ENCODE peak calls at places on chromosomes 2 and 18, in five cellular contexts. O is H1, D is A549, Z is HCT116, A is GM12878. Y is an unnamed sample.

GRCh38 chr2:64987001-64987962 is 1.9 kb upstream of the SLC1A4 start:
- DNase-seq in O (no peak), D (no peak), Z (no peak), A (peak; percentile 68), Y (peak; percentile 57)

GRCh38 chr2:71784734-71785549 is 331.6 kb downstream of the DYSF start:
- DNase-seq in O (no peak), D (peak; percentile 87), Z (peak; percentile 75), A (no peak), Y (peak; percentile 18)

GRCh38 chr2:128599700-128600099 is 281.0 kb upstream of the HS6ST1 start:
- DNase-seq in O (no peak), D (no peak), Z (no peak), A (no peak), Y (no peak)

GRCh38 chr2:44479127-44479887 is 117.6 kb downstream of the CAMKMT start:
- DNase-seq in O (peak; percentile 5), D (peak; percentile 74), Z (peak; percentile 72), A (peak; percentile 61), Y (peak; percentile 87)

GRCh38 chr18:70522183-70522582 is 233.3 kb downstream of the SOCS6 start:
- DNase-seq in O (no peak), D (no peak), Z (no peak), A (no peak), Y (no peak)

GRCh38 chr2:210503622-210504300 is 27.2 kb upstream of the LANCL1 start:
- DNase-seq in O (no peak), D (no peak), Z (no peak), A (no peak), Y (no peak)

GRCh38 chr2:75540994-75541393 is 19.7 kb downstream of the EVA1A start:
- DNase-seq in O (no peak), D (no peak), Z (no peak), A (no peak), Y (no peak)

GRCh38 chr2:171858397-171858958 is 35.6 kb downstream of the SLC25A12 start:
- DNase-seq in O (no peak), D (no peak), Z (no peak), A (no peak), Y (no peak)

GRCh38 chr2:74576830-74577229 is 22.3 kb downstream of the DOK1 start:
- DNase-seq in O (no peak), D (no peak), Z (no peak), A (no peak), Y (peak; percentile 90)

GRCh38 chr2:10784719-10785118 is 27.9 kb downstream of the PDIA6 start:
- DNase-seq in O (no peak), D (no peak), Z (no peak), A (no peak), Y (no peak)

GRCh38 chr2:47274054-47274779 is 119.1 kb upstream of the STPG4 start:
- DNase-seq in O (no peak), D (no peak), Z (no peak), A (no peak), Y (peak; percentile 94)

GRCh38 chr2:159449504-159450124 is 163.1 kb upstream of the WDSUB1 start:
- DNase-seq in O (no peak), D (no peak), Z (no peak), A (no peak), Y (peak; percentile 7)

GRCh38 chr2:160229591-160229990 is 29.5 kb upstream of the ITGB6 start:
- DNase-seq in O (no peak), D (no peak), Z (no peak), A (no peak), Y (peak; percentile 62)

GRCh38 chr2:174577967-174578589 is 19.5 kb downstream of the WIPF1 start:
- DNase-seq in O (no peak), D (no peak), Z (no peak), A (no peak), Y (peak; percentile 73)

GRCh38 chr2:139909160-139909559 is 1129.0 kb upstream of the NXPH2 start:
- DNase-seq in O (no peak), D (no peak), Z (no peak), A (no peak), Y (no peak)

GRCh38 chr2:240957656-240958365 is 40.6 kb upstream of the SNED1 start:
- DNase-seq in O (no peak), D (no peak), Z (no peak), A (no peak), Y (no peak)

GRCh38 chr2:151649966-151650365 is 84.3 kb downstream of the NEB start:
- DNase-seq in O (no peak), D (no peak), Z (no peak), A (no peak), Y (no peak)

GRCh38 chr2:19046986-19047780 is 311.2 kb downstream of the OSR1 start:
- DNase-seq in O (no peak), D (no peak), Z (no peak), A (peak; percentile 31), Y (peak; percentile 69)

GRCh38 chr2:240995041-240995960 is 3.1 kb upstream of the SNED1 start:
- DNase-seq in O (no peak), D (no peak), Z (no peak), A (no peak), Y (no peak)

GRCh38 chr18:63206433-63207153 is 113.0 kb downstream of the BCL2 start:
- DNase-seq in O (no peak), D (no peak), Z (no peak), A (no peak), Y (no peak)

GRCh38 chr2:204325468-204325867 is 219.8 kb upstream of the PARD3B start:
- DNase-seq in O (peak; percentile 44), D (peak; percentile 49), Z (peak; percentile 62), A (no peak), Y (peak; percentile 87)

GRCh38 chr2:219491278-219491967 is 7.3 kb upstream of the GMPPA start:
- DNase-seq in O (no peak), D (no peak), Z (no peak), A (no peak), Y (no peak)

DNA sequence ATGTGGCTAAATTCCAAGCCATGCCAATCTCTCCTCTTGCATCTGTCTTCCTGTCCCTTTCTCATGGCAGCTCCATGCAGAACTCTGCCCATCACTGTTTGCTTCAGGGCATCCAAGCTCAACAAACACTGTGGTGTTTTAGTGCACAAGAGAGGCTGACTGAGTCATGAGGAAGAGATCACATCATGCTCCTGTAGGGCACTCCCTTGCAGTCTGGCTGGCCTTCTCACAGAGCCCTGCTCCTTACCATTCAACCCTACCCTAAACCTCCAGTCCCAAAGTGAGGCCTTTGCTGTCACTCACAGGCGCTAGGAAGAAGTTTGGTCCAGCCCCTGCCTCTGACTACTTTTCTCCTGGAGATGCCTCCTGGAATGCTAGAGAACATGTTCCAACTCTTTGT is 194.0 kb downstream of the LRATD1 start:
- DNase-seq in O (no peak), D (no peak), Z (no peak), A (no peak), Y (no peak)
- TF ChIP-seq CEBPB in O (no peak), D (no peak), Z (no peak), A (no peak), Y (no peak)

DNA sequence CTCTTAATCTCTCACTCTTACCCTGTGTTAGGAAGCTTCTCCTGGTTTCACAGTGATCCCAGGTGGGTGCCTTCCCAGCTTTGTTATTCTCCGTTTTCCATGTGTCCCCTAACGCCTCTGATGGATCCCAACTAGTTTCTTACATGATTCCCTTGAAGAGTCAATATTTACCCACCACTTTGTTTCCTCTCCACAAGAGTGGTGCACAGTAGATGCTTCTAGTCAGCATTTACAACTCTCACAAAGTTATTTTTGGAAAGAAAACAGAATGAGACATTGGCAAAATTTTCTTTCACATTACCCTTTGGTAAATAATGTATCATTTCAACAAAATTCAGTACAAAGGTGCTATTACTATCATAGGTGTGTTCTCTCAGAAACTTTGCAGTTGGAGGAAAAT is 1611.1 kb upstream of the ZEB2 start:
- DNase-seq in O (no peak), D (no peak), Z (no peak), A (no peak), Y (no peak)
- TF ChIP-seq CEBPB in O (no peak), D (no peak), Z (no peak), A (no peak), Y (no peak)

GRCh38 chr2:27958711-27959378 is 68.3 kb downstream of the BABAM2 start:
- DNase-seq in O (no peak), D (no peak), Z (no peak), A (no peak), Y (peak; percentile 23)
- TF ChIP-seq CEBPB in O (no peak), D (no peak), Z (no peak), A (no peak), Y (no peak)

GRCh38 chr2:24490674-24491625 is at the start of gene NCOA1:
- DNase-seq in O (peak; percentile 61), D (peak; percentile 91), Z (peak; percentile 75), A (no peak), Y (peak; percentile 85)
- TF ChIP-seq CEBPB in O (no peak), D (no peak), Z (no peak), A (no peak), Y (no peak)

GRCh38 chr18:957829-958228 is 53.2 kb downstream of the ADCYAP1 start:
- DNase-seq in O (no peak), D (no peak), Z (no peak), A (no peak), Y (no peak)
- TF ChIP-seq CEBPB in O (no peak), D (no peak), Z (no peak), A (no peak), Y (no peak)